ENCODE peak calls at places on chromosome 10, in five cellular contexts. A is IMR-90, I is H1, S is neuronal stem cell, Y is mesenchymal stem cell. H is an unnamed sample. For H3K36me3, the result is how much of the 10 kb centered on the place peaks cover.

GRCh38 chr10:84352251-84352842 is 24.0 kb downstream of the CCSER2 start:
- DNase-seq in Y (peak), S (peak), A (peak), I (no peak), H (peak)

GRCh38 chr10:76403876-76404275 is 972.5 kb downstream of the LRMDA start:
- DNase-seq in Y (no peak), S (no peak), I (no peak), A (peak), H (peak)

GRCh38 chr10:121323448-121323847 is 274.8 kb downstream of the FGFR2 start:
- DNase-seq in S (no peak), Y (no peak), A (no peak), I (no peak), H (no peak)

GRCh38 chr10:73868655-73869195 is 5.6 kb downstream of the CAMK2G start:
- DNase-seq in S (no peak), Y (no peak), A (no peak), I (no peak), H (no peak)

GRCh38 chr10:55370021-55370420 is 569.0 kb upstream of the PCDH15 start:
- DNase-seq in Y (peak), I (no peak), S (peak), A (no peak), H (peak)

GRCh38 chr10:44339218-44339617 is 45.7 kb downstream of the CXCL12 start:
- DNase-seq in A (peak), S (no peak), Y (no peak), I (no peak), H (peak)

GRCh38 chr10:108736111-108736510 is 1187.2 kb downstream of the XPNPEP1 start:
- DNase-seq in I (no peak), S (no peak), A (no peak), Y (peak), H (no peak)

GRCh38 chr10:31101123-31101522 is 69.5 kb upstream of the ZNF438 start:
- DNase-seq in A (peak), S (no peak), Y (peak), I (no peak), H (no peak)

GRCh38 chr10:125095776-125096175 is 64.6 kb downstream of the CTBP2 start:
- DNase-seq in I (no peak), Y (peak), A (no peak), S (no peak), H (no peak)

GRCh38 chr10:122112625-122113160 is 123.7 kb downstream of the TACC2 start:
- DNase-seq in A (peak), S (peak), I (peak), Y (peak), H (peak)

GRCh38 chr10:77587424-77587806 is 50.2 kb downstream of the KCNMA1 start:
- DNase-seq in Y (no peak), S (no peak), A (no peak), I (no peak), H (no peak)

GRCh38 chr10:78203915-78204818 is 170.5 kb downstream of the RPS24 start:
- DNase-seq in Y (peak), S (no peak), I (no peak), A (no peak), H (no peak)

GRCh38 chr10:85641479-85641967 is 725.1 kb downstream of the GRID1 start:
- DNase-seq in I (no peak), Y (peak), A (no peak), S (no peak), H (peak)

GRCh38 chr10:85643171-85643838 is 723.3 kb downstream of the GRID1 start:
- DNase-seq in A (no peak), I (no peak), Y (no peak), S (no peak), H (no peak)

GRCh38 chr10:85643839-85644525 is 722.6 kb downstream of the GRID1 start:
- DNase-seq in S (no peak), Y (no peak), A (no peak), I (no peak), H (peak)

GRCh38 chr10:85642082-85642420 is 724.5 kb downstream of the GRID1 start:
- DNase-seq in A (no peak), S (no peak), I (no peak), Y (no peak), H (no peak)

GRCh38 chr10:85642421-85643170 is 724.0 kb downstream of the GRID1 start:
- DNase-seq in A (no peak), I (no peak), Y (peak), S (no peak), H (peak)
- H2AK5ac ChIP-seq in A (no peak), I (no peak), Y (peak), S (no peak), H (no peak)

GRCh38 chr10:103090911-103091310 is 102.2 kb downstream of the NT5C2 start:
- DNase-seq in I (no peak), Y (no peak), A (no peak), S (no peak), H (no peak)

GRCh38 chr10:103095005-103095404 is 98.1 kb downstream of the NT5C2 start:
- DNase-seq in I (no peak), Y (no peak), S (no peak), A (no peak), H (no peak)

GRCh38 chr10:103100620-103101019 is 92.5 kb downstream of the NT5C2 start:
- DNase-seq in Y (no peak), S (no peak), I (no peak), A (no peak), H (no peak)

DNA sequence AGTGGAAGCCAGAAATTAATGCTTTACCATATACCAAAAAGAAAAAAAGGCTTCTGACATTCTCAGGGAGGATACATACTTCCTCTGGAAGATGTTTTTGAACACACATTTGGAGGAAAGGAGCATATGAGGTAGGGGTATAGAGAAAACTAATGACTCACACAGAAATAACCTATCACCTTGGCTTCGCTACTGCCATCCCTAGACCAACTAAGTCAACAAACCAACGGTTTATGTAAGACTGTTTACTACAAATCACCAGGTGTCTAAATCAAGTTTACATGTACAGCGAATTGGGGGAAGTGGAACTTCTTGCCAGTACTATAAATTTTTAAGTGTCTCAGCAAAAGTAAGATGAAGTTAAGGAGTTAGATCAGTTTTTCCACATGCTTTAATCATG is 96.9 kb downstream of the NT5C2 start:
- DNase-seq in Y (peak), A (no peak), S (no peak), I (no peak), H (no peak)
- H3K36me3 ChIP-seq in Y (under half), A (half or more), S (under half), I (half or more), H (under half)

DNA sequence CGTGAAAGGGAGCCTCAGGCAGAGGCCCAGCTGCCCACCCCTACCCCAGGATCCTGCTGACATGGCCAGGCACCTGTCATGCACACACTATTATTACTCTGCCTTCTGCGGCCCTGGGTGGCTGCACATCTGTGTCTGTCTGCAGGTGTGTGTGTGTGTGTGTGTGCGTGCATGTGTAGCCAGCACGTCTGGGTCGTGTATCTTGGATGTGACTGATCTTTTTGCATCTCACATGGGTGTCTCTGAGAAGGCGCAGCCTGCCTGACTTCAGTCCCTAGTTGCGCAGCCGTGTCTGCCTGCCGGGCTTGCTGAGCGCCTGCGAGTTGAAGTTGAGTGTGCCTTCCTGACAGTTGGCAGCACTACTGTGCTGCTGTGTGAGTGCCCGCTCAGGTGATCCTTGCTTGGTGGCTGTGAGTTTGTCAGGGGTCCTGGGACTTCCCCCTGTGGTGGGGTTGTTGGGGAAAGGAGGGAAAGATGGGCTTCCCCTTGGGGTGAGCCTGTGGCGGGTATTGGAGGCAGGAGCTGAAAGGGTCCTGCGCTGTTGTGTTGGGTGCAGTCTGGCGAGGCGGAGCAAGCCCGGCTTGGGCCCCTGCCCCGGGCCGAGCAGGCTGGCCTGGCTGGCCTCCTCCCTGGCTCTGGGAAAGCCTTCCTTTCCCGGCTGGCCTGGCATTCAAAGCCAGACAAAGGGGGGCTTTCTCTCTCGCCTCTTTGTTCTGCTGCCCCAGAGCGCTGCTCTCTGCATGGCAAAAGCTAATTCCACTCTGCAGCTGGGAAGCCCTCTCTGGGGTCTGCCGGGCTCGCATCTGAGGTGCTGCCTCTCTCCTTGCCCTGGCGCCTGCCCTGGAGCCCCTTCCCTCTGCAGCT is 4.8 kb downstream of the TRIM8 start:
- DNase-seq in S (peak), Y (no peak), I (no peak), A (no peak), H (no peak)
- H3K14ac ChIP-seq in S (peak), Y (peak), I (no peak), A (peak), H (peak)

DNA sequence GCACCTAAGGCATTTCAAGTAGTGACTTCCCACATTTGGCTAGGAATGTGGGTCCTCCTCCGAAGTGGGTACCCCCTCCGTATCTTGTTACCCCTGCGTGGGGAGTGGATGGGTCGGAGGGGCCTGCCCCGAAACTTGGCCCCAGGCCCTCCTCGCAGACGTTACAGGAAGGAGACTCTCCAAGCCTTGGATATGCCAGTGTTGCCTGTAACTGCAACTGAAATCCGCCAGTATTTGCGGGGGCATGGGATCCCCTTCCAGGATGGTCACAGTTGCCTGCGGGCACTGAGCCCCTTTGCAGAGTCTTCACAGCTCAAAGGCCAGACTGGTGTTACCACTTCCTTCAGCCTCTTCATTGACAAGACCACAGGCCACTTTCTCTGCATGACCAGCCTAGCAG is 823 bp downstream of the TWNK start:
- DNase-seq in A (no peak), S (no peak), I (no peak), Y (no peak), H (no peak)
- H2AK5ac ChIP-seq in A (peak), S (no peak), I (peak), Y (no peak), H (no peak)

GRCh38 chr10:99720387-99720786 is 11.5 kb downstream of the COX15 start:
- DNase-seq in A (no peak), I (no peak), S (no peak), Y (no peak), H (peak)
- H3K36me3 ChIP-seq in A (under half), I (half or more), S (under half), Y (under half), H (under half)

GRCh38 chr10:59905066-59905734 is 1.2 kb downstream of the CCDC6 start:
- DNase-seq in Y (peak), S (no peak), I (no peak), A (peak), H (no peak)
- H3K14ac ChIP-seq in Y (no peak), S (no peak), I (no peak), A (peak), H (peak)

GRCh38 chr10:130135676-130136213 is 446 bp upstream of the GLRX3 start:
- DNase-seq in I (no peak), Y (no peak), S (no peak), A (no peak), H (no peak)

GRCh38 chr10:130137659-130138478 is 1.7 kb downstream of the GLRX3 start:
- DNase-seq in S (no peak), A (no peak), I (no peak), Y (no peak), H (no peak)

GRCh38 chr10:130137077-130137448 is 872 bp downstream of the GLRX3 start:
- DNase-seq in Y (peak), A (peak), I (no peak), S (peak), H (no peak)

GRCh38 chr10:130138479-130138866 is 2.3 kb downstream of the GLRX3 start:
- DNase-seq in A (peak), I (no peak), S (no peak), Y (peak), H (peak)

GRCh38 chr10:130136214-130137076 is at the start of gene GLRX3:
- DNase-seq in Y (peak), A (peak), I (peak), S (peak), H (peak)
- H2AK5ac ChIP-seq in Y (peak), A (peak), I (no peak), S (peak), H (peak)

GRCh38 chr10:28540145-28540544 is 7.2 kb downstream of the WAC start:
- DNase-seq in I (no peak), S (no peak), A (no peak), Y (no peak), H (no peak)

GRCh38 chr10:28544058-28544457 is 11.1 kb downstream of the WAC start:
- DNase-seq in I (no peak), Y (no peak), A (no peak), S (no peak), H (no peak)

GRCh38 chr10:28541695-28542365 is 8.9 kb downstream of the WAC start:
- DNase-seq in I (no peak), A (no peak), S (no peak), Y (no peak), H (no peak)

GRCh38 chr10:28545967-28546644 is 13.2 kb downstream of the WAC start:
- DNase-seq in A (no peak), I (no peak), Y (no peak), S (no peak), H (no peak)

GRCh38 chr10:28542728-28543127 is 9.8 kb downstream of the WAC start:
- DNase-seq in Y (no peak), A (no peak), S (no peak), I (no peak), H (no peak)
- H3K36me3 ChIP-seq in Y (under half), A (under half), S (under half), I (half or more), H (under half)

GRCh38 chr10:110872984-110873569 is 1.3 kb downstream of the PDCD4 start:
- DNase-seq in I (no peak), Y (peak), S (no peak), A (no peak), H (no peak)

GRCh38 chr10:110871236-110872084 is at the start of gene PDCD4:
- DNase-seq in I (peak), Y (peak), S (peak), A (peak), H (peak)

GRCh38 chr10:110868981-110869380 is 2.7 kb upstream of the PDCD4 start:
- DNase-seq in A (no peak), I (no peak), Y (no peak), S (no peak), H (no peak)

GRCh38 chr10:110872145-110872983 is 636 bp downstream of the PDCD4 start:
- DNase-seq in S (peak), I (peak), Y (peak), A (peak), H (peak)

GRCh38 chr10:110870823-110871235 is 899 bp upstream of the PDCD4 start:
- DNase-seq in Y (peak), A (no peak), I (no peak), S (no peak), H (no peak)
- H3K14ac ChIP-seq in Y (no peak), A (peak), I (no peak), S (no peak), H (peak)